ENCODE peak calls at places on chromosomes 4 and X, in five cellular contexts. L is mucosa of descending colon, N is RWPE1, I is lower lobe of right lung, V is GM12878. Q is an unnamed sample.

GRCh38 chr4:3288571-3289094 is 4.2 kb upstream of the RGS12 start:
- DNase-seq in N (no peak), I (no peak), V (no peak), L (no peak), Q (no peak)

GRCh38 chr4:138445098-138445497 is 202.9 kb upstream of the SLC7A11 start:
- DNase-seq in I (no peak), N (no peak), V (no peak), L (no peak), Q (no peak)

GRCh38 chrX:104098151-104098808 is 14.0 kb upstream of the ZCCHC18 start:
- DNase-seq in L (peak), V (no peak), I (no peak), N (peak), Q (peak)

GRCh38 chrX:155949098-155949497 is 48.4 kb upstream of the IL9R start:
- DNase-seq in V (no peak), N (peak), L (no peak), I (no peak), Q (no peak)

GRCh38 chrX:56279869-56280268 is 47.7 kb downstream of the KLF8 start:
- DNase-seq in N (no peak), L (no peak), I (no peak), V (no peak), Q (no peak)

GRCh38 chr4:2352171-2352570 is 66.3 kb downstream of the ZFYVE28 start:
- DNase-seq in I (peak), L (no peak), N (no peak), V (no peak), Q (peak)

GRCh38 chr4:120685756-120686278 is 236.7 kb downstream of the PRDM5 start:
- DNase-seq in L (no peak), I (no peak), N (no peak), V (no peak), Q (no peak)

GRCh38 chr4:166165829-166166420 is 292.9 kb downstream of the TLL1 start:
- DNase-seq in L (peak), I (no peak), V (peak), N (peak), Q (peak)

GRCh38 chrX:45619290-45619689 is 418.6 kb upstream of the DIPK2B start:
- DNase-seq in L (no peak), N (no peak), V (no peak), I (no peak), Q (no peak)

GRCh38 chr4:56414135-56414675 is 21.2 kb downstream of the PPAT start:
- DNase-seq in I (no peak), L (peak), V (no peak), N (no peak), Q (no peak)

GRCh38 chr4:110869862-110870577 is 247.1 kb upstream of the PITX2 start:
- DNase-seq in L (no peak), V (peak), I (no peak), N (no peak), Q (no peak)

GRCh38 chrX:70456256-70456655 is 11.6 kb downstream of the DLG3 start:
- DNase-seq in N (no peak), V (no peak), L (no peak), I (no peak), Q (no peak)

DNA sequence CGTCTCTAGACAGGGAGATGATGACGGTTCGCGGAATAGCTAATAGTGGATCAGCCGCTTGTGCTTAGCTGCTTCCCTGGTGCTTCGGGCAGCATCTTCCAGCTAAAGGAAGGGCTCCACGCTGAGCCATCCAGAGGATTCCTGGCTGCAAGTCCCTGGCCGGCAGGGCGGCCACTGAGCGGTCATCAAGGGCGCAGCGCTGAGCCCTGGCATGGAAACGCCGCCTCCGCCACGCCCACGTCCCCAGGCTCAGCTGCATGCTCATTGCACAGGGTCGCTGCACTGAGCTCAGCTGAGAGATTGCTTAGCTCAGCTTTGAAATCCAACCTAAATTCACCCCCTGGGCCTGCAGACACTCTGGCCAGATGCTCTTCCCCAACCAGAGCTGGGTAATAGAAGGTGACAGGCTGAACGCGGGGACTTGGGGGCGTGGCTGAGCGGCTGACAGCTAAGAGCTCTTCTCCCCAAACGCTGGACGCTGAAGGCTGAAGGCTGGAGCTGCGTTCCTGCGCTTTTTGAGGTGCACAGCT is 118.2 kb upstream of the KIT start:
- DNase-seq in N (no peak), V (no peak), L (peak), I (peak), Q (peak)
- TF ChIP-seq CTCF in N (no peak), V (no peak), L (no peak), I (no peak), Q (no peak)

GRCh38 chrX:49291615-49292337 is 11.7 kb upstream of the GAGE10 start:
- DNase-seq in I (peak), L (peak), V (no peak), N (no peak), Q (peak)

GRCh38 chrX:49287665-49288064 is 15.8 kb upstream of the GAGE10 start:
- DNase-seq in I (no peak), L (no peak), N (no peak), V (no peak), Q (no peak)

GRCh38 chrX:49290215-49290614 is 13.2 kb upstream of the GAGE10 start:
- DNase-seq in V (no peak), L (no peak), N (no peak), I (no peak), Q (no peak)

DNA sequence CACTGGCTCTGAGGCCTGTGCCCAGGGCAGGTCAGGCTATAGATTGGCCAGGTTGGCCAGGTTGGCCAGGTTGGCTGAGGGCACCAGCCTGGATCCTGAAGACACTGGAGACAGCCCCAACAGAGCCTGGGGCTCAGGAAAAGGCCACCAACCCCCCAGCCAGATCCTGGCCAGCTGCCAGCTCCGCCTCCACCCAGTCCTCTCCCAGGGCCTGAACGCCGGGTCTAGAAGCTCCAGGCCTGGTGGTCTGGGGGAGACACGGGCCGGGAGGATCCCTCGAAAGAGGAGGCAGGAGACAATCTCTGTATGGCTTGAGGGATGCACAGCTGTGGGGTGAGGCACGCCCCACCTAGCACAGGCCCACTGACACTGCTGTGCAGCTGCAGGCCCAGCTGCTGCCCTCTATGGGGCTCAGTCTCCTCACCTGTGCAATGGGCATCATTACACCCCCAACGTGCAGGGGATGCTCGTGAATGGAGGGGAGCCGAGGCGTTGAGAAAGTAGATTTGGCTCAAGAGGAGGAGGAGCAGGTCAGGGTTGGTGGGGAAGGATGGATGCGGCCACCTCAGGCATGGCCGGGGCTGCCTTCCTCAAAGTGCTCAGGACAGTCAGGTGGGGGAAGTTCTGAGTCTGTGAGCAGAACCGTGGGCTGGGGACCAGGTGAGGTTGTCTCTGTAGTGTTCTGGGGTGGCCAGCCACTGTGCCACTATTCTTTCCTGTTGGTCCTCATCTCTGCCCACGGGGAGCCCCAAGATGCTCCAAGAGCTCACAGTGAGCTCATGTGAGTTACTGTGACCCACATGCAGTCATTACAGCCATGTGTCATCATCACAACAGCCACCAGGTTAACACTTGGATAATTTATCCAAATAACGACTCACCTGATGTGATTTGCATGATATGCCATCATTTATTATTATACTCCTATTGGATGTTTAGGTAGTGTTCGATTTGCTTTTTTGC is 10.8 kb upstream of the GAGE10 start:
- DNase-seq in N (no peak), I (no peak), L (no peak), V (no peak), Q (no peak)
- TF ChIP-seq CTCF in N (no peak), I (no peak), L (no peak), V (no peak), Q (no peak)

GRCh38 chrX:74321191-74321590 is 17.2 kb downstream of the ZCCHC13 start:
- DNase-seq in L (no peak), V (no peak), I (no peak), N (no peak), Q (no peak)
- TF ChIP-seq CTCF in L (no peak), V (no peak), I (no peak), N (no peak), Q (no peak)

GRCh38 chr4:140884431-140885058 is 128.4 kb upstream of the TBC1D9 start:
- DNase-seq in V (peak), I (no peak), N (peak), L (peak), Q (peak)
- TF ChIP-seq CTCF in V (peak), I (peak), N (peak), L (no peak), Q (peak)

GRCh38 chrX:99301990-99302389 is 1108.1 kb downstream of the PCDH19 start:
- DNase-seq in L (no peak), V (no peak), I (no peak), N (no peak), Q (no peak)
- TF ChIP-seq CTCF in L (no peak), V (peak), I (no peak), N (peak), Q (peak)

DNA sequence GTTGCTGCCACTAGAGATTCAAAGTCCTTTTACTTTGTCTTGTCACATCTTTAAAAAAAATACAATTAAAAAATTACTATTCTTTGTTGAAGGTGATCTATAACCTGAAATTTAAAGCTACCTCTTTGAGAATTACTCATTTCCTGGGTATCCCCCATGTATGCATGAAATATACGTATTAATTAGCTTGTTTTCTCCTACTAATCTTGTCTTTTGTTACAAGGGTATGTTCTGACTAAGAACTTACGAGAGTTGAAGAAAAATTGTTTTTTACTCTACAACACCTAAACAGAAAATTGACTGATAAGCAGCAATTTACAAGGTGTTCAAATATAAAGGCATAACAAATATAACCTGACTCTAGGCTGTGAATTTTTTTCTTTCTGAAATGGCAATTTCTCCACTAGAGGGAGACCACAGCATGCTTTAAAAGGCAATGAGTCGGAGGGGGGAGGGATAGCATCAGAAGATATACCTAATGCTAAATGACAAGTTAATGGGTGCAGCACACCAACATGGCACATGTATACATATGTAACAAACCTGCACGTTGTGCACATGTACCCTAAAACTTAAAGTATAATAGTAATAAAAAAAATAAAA is 249.6 kb downstream of the OPHN1 start:
- DNase-seq in I (no peak), V (no peak), L (peak), N (peak), Q (no peak)
- TF ChIP-seq CTCF in I (peak), V (peak), L (no peak), N (peak), Q (peak)

GRCh38 chr4:87985887-87986200 is 10.3 kb downstream of the SPP1 start:
- DNase-seq in L (no peak), V (no peak), I (no peak), N (no peak), Q (no peak)
- TF ChIP-seq CTCF in L (no peak), V (no peak), I (peak), N (no peak), Q (no peak)

GRCh38 chr4:155972098-155972497 is 18.4 kb upstream of the CTSO start:
- DNase-seq in I (no peak), N (no peak), L (no peak), V (peak), Q (no peak)
- TF ChIP-seq CTCF in I (peak), N (peak), L (no peak), V (peak), Q (no peak)

GRCh38 chrX:29687687-29688086 is 527.7 kb upstream of the MAGEB2 start:
- DNase-seq in N (peak), L (no peak), V (no peak), I (no peak), Q (no peak)
- TF ChIP-seq CTCF in N (no peak), L (no peak), V (no peak), I (no peak), Q (no peak)

GRCh38 chr4:67087897-67088296 is 457.4 kb downstream of the CENPC start:
- DNase-seq in L (peak), N (peak), V (no peak), I (no peak), Q (peak)
- TF ChIP-seq CTCF in L (peak), N (peak), V (peak), I (peak), Q (peak)

Q was measured in endothelial cell.